ENCODE peak calls at places on chromosome 20, in five cellular contexts. E is heart right ventricle, M is heart left ventricle, C is GM23338, N is SJSA1. G is an unnamed sample. For H3K4me1, the result is how much of the 10 kb centered on the place peaks cover.

GRCh38 chr20:35618372-35619131 is 2.9 kb downstream of the SPAG4 start:
- DNase-seq in E (peak), M (no peak), C (peak), N (no peak), G (peak)

GRCh38 chr20:4602297-4602631 is 119.4 kb upstream of the PRND start:
- DNase-seq in E (no peak), M (no peak), N (no peak), C (peak), G (no peak)

GRCh38 chr20:16639027-16639941 is 66.0 kb upstream of the KIF16B start:
- DNase-seq in M (no peak), N (no peak), C (no peak), E (no peak), G (no peak)

GRCh38 chr20:31835554-31835953 is 9.8 kb downstream of the FOXS1 start:
- DNase-seq in C (no peak), E (no peak), M (no peak), N (no peak), G (no peak)

GRCh38 chr20:33827629-33828325 is 16.6 kb downstream of the CHMP4B start:
- DNase-seq in E (no peak), C (no peak), M (no peak), N (no peak), G (no peak)

GRCh38 chr20:35730583-35731468 is 11.2 kb downstream of the RBM39 start:
- DNase-seq in N (no peak), C (no peak), M (no peak), E (no peak), G (no peak)

GRCh38 chr20:40532103-40532502 is 156.9 kb downstream of the MAFB start:
- DNase-seq in M (no peak), E (no peak), C (peak), N (no peak), G (no peak)

GRCh38 chr20:45626540-45626939 is 3.0 kb upstream of the WFDC10A start:
- DNase-seq in C (no peak), E (no peak), N (no peak), M (no peak), G (no peak)

GRCh38 chr20:5078399-5078958 is 41.3 kb downstream of the PCNA start:
- DNase-seq in C (no peak), M (peak), E (peak), N (peak), G (peak)

GRCh38 chr20:4153251-4153650 is 137.9 kb upstream of the RNF24 start:
- DNase-seq in M (no peak), C (no peak), N (no peak), E (no peak), G (no peak)

GRCh38 chr20:829531-829930 is 4.0 kb upstream of the FAM110A start:
- DNase-seq in M (no peak), E (no peak), N (no peak), C (no peak), G (no peak)

GRCh38 chr20:36097751-36098151 is 56.8 kb upstream of the EPB41L1 start:
- DNase-seq in N (no peak), M (no peak), E (no peak), C (peak), G (no peak)

GRCh38 chr20:51631011-51631950 is 88.8 kb upstream of the NFATC2 start:
- DNase-seq in E (peak), M (peak), N (peak), C (no peak), G (peak)

GRCh38 chr20:8646716-8647115 is 422.2 kb upstream of the PLCB4 start:
- DNase-seq in M (no peak), C (no peak), N (peak), E (no peak), G (no peak)

GRCh38 chr20:62274332-62275262 is 28.2 kb upstream of the ADRM1 start:
- DNase-seq in N (no peak), E (no peak), M (no peak), C (no peak), G (no peak)

GRCh38 chr20:32470025-32470861 is 112.1 kb downstream of the ASXL1 start:
- DNase-seq in N (peak), E (peak), C (peak), M (peak), G (peak)

GRCh38 chr20:45969712-45970634 is 2.0 kb downstream of the ZNF335 start:
- DNase-seq in E (no peak), N (peak), C (peak), M (no peak), G (no peak)

GRCh38 chr20:44271915-44272663 is 25.0 kb downstream of the GDAP1L1 start:
- DNase-seq in N (no peak), C (peak), E (no peak), M (no peak), G (no peak)

GRCh38 chr20:13105864-13106457 is 97.2 kb downstream of the SPTLC3 start:
- DNase-seq in E (no peak), C (peak), M (no peak), N (peak), G (no peak)

GRCh38 chr20:33689973-33690372 is 3.8 kb upstream of the E2F1 start:
- DNase-seq in M (no peak), E (no peak), N (peak), C (no peak), G (no peak)

GRCh38 chr20:43755851-43756250 is 29.0 kb upstream of the GTSF1L start:
- DNase-seq in C (no peak), E (no peak), M (no peak), N (peak), G (no peak)

GRCh38 chr20:43533060-43533459 is 25.6 kb downstream of the L3MBTL1 start:
- DNase-seq in N (no peak), C (no peak), E (no peak), M (no peak), G (no peak)

GRCh38 chr20:4507288-4507719 is 214.4 kb upstream of the PRND start:
- DNase-seq in M (no peak), N (peak), C (no peak), E (no peak), G (no peak)

GRCh38 chr20:931401-931800 is 15.3 kb upstream of the ANGPT4 start:
- DNase-seq in C (peak), E (no peak), N (no peak), M (no peak), G (no peak)

GRCh38 chr20:58192567-58192966 is 35.9 kb downstream of the ANKRD60 start:
- DNase-seq in C (peak), N (no peak), M (no peak), E (no peak), G (no peak)

GRCh38 chr20:57772349-57772964 is 62.6 kb upstream of the PMEPA1 start:
- DNase-seq in E (no peak), M (no peak), C (peak), N (peak), G (no peak)

GRCh38 chr20:43430265-43430664 is 27.4 kb upstream of the SRSF6 start:
- DNase-seq in M (no peak), C (peak), E (no peak), N (no peak), G (peak)

GRCh38 chr20:46963196-46963529 is 68.5 kb downstream of the EYA2 start:
- DNase-seq in E (no peak), N (no peak), M (no peak), C (no peak), G (no peak)

GRCh38 chr20:46562373-46563169 is 12.1 kb upstream of the OCSTAMP start:
- DNase-seq in C (peak), N (peak), M (peak), E (peak), G (peak)

GRCh38 chr20:42484335-42484734 is 705.4 kb downstream of the PTPRT start:
- DNase-seq in E (no peak), M (no peak), C (no peak), N (no peak), G (peak)

GRCh38 chr20:63252157-63252780 is 2.0 kb downstream of the NKAIN4 start:
- DNase-seq in C (no peak), N (no peak), M (no peak), E (no peak), G (no peak)

GRCh38 chr20:6765469-6766058 is 1.9 kb upstream of the BMP2 start:
- DNase-seq in E (no peak), C (peak), N (peak), M (no peak), G (no peak)

GRCh38 chr20:50746138-50746940 is 15.0 kb downstream of the PARD6B start:
- DNase-seq in E (no peak), M (no peak), C (no peak), N (no peak), G (no peak)

GRCh38 chr20:4998160-4998651 is 3.1 kb downstream of the SLC23A2 start:
- DNase-seq in E (no peak), C (peak), N (no peak), M (no peak), G (no peak)

GRCh38 chr20:19460386-19460785 is 247.9 kb downstream of the SLC24A3 start:
- DNase-seq in M (no peak), C (no peak), N (no peak), E (no peak), G (no peak)

DNA sequence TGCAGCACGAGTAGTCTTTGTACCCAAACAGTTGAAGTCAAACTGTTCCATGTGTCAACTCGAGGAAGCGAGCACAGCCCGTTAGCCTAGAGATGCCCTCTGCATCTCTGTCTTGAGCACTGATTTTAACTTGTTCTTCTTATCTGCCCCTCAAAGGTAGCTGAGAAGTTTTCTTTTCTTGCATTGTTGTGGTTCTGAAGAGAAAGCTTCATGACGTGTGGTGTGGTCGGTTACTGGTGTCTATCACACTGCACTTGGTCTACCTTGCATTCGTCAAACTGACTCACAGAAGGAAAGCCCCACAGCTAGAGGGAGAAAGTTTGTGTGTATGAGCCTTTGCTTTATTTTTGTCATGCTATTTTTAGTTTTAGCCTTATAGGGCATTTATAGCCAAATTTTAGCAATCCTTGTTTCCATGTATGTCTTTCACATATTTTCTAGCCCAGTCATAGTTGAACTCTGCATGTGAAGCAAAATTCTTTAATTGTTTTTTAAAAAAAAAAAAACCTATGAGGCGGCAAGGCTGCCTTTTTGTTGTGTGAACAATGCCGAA is 115.1 kb downstream of the JAG1 start:
- DNase-seq in C (no peak), N (peak), M (no peak), E (no peak), G (no peak)
- H3K4me3 ChIP-seq in C (no peak), N (peak), M (no peak), E (no peak), G (no peak)

GRCh38 chr20:38804682-38805501 is 605 bp upstream of the PPP1R16B start:
- DNase-seq in M (peak), E (peak), N (no peak), C (peak), G (no peak)
- H3K27ac ChIP-seq in M (peak), E (peak), N (no peak), C (peak), G (peak)

GRCh38 chr20:37377346-37378081 is 31.6 kb downstream of the SRC start:
- DNase-seq in N (no peak), E (no peak), C (no peak), M (no peak), G (no peak)
- H3K4me1 ChIP-seq in N (under half), E (under half), C (under half), M (under half), G (under half)

GRCh38 chr20:37903317-37904007 is 535 bp downstream of the VSTM2L start:
- DNase-seq in M (no peak), N (no peak), E (no peak), C (peak), G (no peak)
- H3K4me3 ChIP-seq in M (peak), N (peak), E (peak), C (peak), G (peak)

DNA sequence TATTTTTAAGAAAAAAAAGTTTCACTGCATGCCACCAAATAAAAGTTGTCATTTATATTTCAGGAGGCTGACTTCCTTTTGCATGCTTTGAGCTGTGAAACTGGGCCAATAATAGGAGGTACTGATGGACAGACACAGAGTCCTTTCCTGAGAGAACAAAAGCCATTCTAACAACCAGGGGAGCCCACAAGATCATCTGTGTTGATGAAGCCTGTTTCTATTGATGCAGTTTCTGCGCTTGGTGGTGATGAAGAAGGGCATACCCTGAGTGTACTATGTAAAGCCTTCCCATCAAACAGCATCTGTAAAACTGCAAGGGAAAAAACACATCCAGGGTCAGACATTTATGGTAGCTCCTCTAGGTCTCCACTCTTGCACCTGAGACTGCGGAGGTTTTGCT is 34.8 kb downstream of the ABHD12 start:
- DNase-seq in C (no peak), E (no peak), N (no peak), M (no peak), G (no peak)
- H3K27ac ChIP-seq in C (peak), E (no peak), N (no peak), M (no peak), G (no peak)

DNA sequence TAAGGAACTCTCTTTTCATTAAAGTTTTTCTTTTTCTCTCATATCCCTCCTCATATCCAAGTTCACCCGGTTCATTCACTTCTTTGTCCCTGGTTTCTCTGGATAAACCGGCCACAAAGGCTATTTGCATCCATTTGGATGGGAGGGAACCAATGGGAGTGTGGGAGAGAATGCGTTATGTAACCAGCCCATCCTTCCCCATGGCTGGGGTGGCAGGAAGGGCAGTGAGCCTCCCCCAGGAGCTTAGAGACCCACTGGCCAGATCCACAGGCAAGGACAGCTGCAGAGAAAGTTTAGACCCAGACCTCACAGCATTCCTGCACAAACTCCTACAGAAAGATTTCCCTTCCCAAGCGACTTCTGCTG is 10.7 kb downstream of the CASS4 start:
- DNase-seq in C (peak), N (no peak), E (no peak), M (peak), G (no peak)
- H3K4me1 ChIP-seq in C (under half), N (under half), E (under half), M (under half), G (under half)

GRCh38 chr20:23080521-23080920 is 5.6 kb downstream of the CD93 start:
- DNase-seq in M (no peak), N (no peak), E (no peak), C (no peak), G (no peak)

GRCh38 chr20:23079926-23080325 is 6.2 kb downstream of the CD93 start:
- DNase-seq in M (no peak), E (no peak), C (no peak), N (no peak), G (no peak)

GRCh38 chr20:23082846-23083552 is 3.1 kb downstream of the CD93 start:
- DNase-seq in E (peak), N (no peak), C (peak), M (peak), G (peak)

GRCh38 chr20:23083553-23084220 is 2.4 kb downstream of the CD93 start:
- DNase-seq in C (no peak), M (no peak), N (no peak), E (no peak), G (no peak)

DNA sequence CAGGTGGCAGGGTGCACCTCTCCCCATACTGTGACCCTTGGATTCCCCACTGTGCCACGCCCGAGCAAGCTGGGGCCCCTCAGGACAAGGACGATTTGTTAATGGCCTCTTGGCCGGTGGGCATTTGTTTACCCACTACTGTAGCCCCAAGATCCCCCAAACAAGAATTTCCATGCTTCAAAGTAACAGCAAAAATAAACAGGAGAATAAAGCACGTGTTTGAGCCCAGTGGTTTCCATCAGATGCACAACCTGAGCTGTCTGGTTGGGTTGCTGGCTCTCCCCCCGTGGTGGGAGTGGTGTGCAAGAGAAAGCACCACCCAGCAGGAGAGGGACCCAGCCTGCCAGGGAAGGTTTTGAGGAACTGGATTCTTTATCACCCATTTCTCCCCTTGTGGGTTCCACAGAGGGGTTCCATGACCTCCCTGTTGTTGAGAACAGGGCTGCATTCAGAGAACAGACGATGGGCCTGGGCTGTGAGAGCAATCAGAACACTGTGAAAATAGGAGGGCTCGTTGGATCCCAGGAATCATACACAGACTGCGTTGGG is 4.8 kb downstream of the CD93 start:
- DNase-seq in M (no peak), N (no peak), C (no peak), E (no peak), G (no peak)
- H3K4me3 ChIP-seq in M (peak), N (no peak), C (no peak), E (peak), G (peak)

GRCh38 chr20:37357481-37358365 is 11.8 kb downstream of the SRC start:
- DNase-seq in M (no peak), N (no peak), C (no peak), E (no peak), G (no peak)

GRCh38 chr20:37359331-37359730 is 13.4 kb downstream of the SRC start:
- DNase-seq in E (no peak), C (no peak), N (no peak), M (no peak), G (no peak)

GRCh38 chr20:37359836-37360235 is 13.9 kb downstream of the SRC start:
- DNase-seq in C (no peak), M (no peak), E (no peak), N (no peak), G (no peak)

GRCh38 chr20:37356961-37357371 is 11.0 kb downstream of the SRC start:
- DNase-seq in C (no peak), M (no peak), E (no peak), N (no peak), G (no peak)

GRCh38 chr20:37358366-37359150 is 12.6 kb downstream of the SRC start:
- DNase-seq in E (no peak), M (no peak), C (no peak), N (no peak), G (no peak)
- H3K27ac ChIP-seq in E (no peak), M (no peak), C (peak), N (no peak), G (no peak)